ENCODE peak calls at places on chromosomes 5 and 9, in seven cellular contexts. N is T-cell; T is LoVo; B is stimulated activated CD8-positive, alpha-beta memory T cell treated with anti-CD3 and anti-CD28 coated beads, Interleukin-12 subunit alpha, Interleukin-12 subunit beta, amount 100 ng/mL, for 1 hour; V is nucleus accumbens; I is CD4-positive, alpha-beta memory T cell; Z is fibroblast of pulmonary artery. G is an unnamed sample.

GRCh38 chr5:83711982-83712601 is 8.6 kb downstream of the HAPLN1 start:
- DNase-seq in Z (peak), B (peak), I (no peak), V (no peak), N (no peak), T (peak), G (peak)

GRCh38 chr5:44603496-44604272 is 205.1 kb upstream of the MRPS30 start:
- DNase-seq in V (no peak), I (no peak), Z (no peak), B (no peak), N (no peak), T (no peak), G (no peak)

GRCh38 chr5:23840083-23840482 is 332.7 kb downstream of the PRDM9 start:
- DNase-seq in B (no peak), I (no peak), T (no peak), V (no peak), N (no peak), Z (peak), G (peak)

GRCh38 chr5:135944967-135945560 is 9.7 kb downstream of the LECT2 start:
- DNase-seq in I (peak), N (peak), Z (peak), B (peak), T (peak), V (no peak), G (peak)

GRCh38 chr9:129270903-129271431 is 92.9 kb upstream of the IER5L start:
- DNase-seq in T (no peak), B (no peak), V (no peak), N (no peak), Z (peak), I (no peak), G (peak)

GRCh38 chr5:171623551-171624097 is 162.0 kb upstream of the SMIM23 start:
- DNase-seq in I (no peak), B (no peak), V (no peak), T (no peak), N (no peak), Z (no peak), G (no peak)

GRCh38 chr9:85602742-85603141 is 139.0 kb downstream of the AGTPBP1 start:
- DNase-seq in N (no peak), B (no peak), Z (no peak), I (no peak), T (no peak), V (no peak), G (no peak)

GRCh38 chr5:160213537-160213936 is 15.8 kb upstream of the FABP6 start:
- DNase-seq in Z (no peak), T (peak), I (no peak), V (peak), B (no peak), N (no peak), G (peak)

GRCh38 chr9:93960971-93961841 is 6.1 kb upstream of the BARX1 start:
- DNase-seq in I (no peak), V (no peak), N (no peak), Z (no peak), B (no peak), T (no peak), G (no peak)

GRCh38 chr5:64144429-64145215 is 21.0 kb upstream of the RNF180 start:
- DNase-seq in I (no peak), N (no peak), B (no peak), T (no peak), V (no peak), Z (peak), G (peak)

GRCh38 chr5:40385544-40385943 is 294.2 kb upstream of the PTGER4 start:
- DNase-seq in Z (no peak), T (no peak), V (no peak), B (no peak), I (no peak), N (no peak), G (no peak)

GRCh38 chr5:177133119-177133844 is at the start of gene NSD1:
- DNase-seq in T (peak), I (peak), N (peak), B (peak), V (peak), Z (peak), G (peak)

GRCh38 chr9:89478821-89479668 is 18.9 kb downstream of the SEMA4D start:
- DNase-seq in B (no peak), V (no peak), I (no peak), N (no peak), Z (no peak), T (no peak), G (no peak)

GRCh38 chr9:115764649-115765048 is 388.9 kb upstream of the PAPPA start:
- DNase-seq in V (no peak), Z (peak), T (no peak), B (no peak), I (no peak), N (no peak), G (no peak)

GRCh38 chr9:116979461-116979860 is 292.4 kb downstream of the TRIM32 start:
- DNase-seq in V (no peak), I (no peak), T (peak), Z (no peak), N (no peak), B (no peak), G (no peak)

GRCh38 chr9:88090151-88090581 is 48.1 kb downstream of the SPATA31C2 start:
- DNase-seq in V (no peak), Z (peak), I (no peak), B (no peak), T (no peak), N (no peak), G (peak)

GRCh38 chr5:180689071-180689694 is 39.8 kb upstream of the FLT4 start:
- DNase-seq in N (peak), V (no peak), Z (no peak), T (no peak), I (peak), B (peak), G (no peak)

GRCh38 chr5:138464018-138464387 is 1.3 kb upstream of the EGR1 start:
- DNase-seq in V (peak), Z (peak), T (peak), I (peak), B (peak), N (peak), G (peak)